ENCODE peak calls at places on chromosome 22, in six cellular contexts. K is Daoy; A is activated T-cell treated with anti-CD3 and anti-CD28 coated beads, Interleukin-2, amount 50 U/mL, for 1 hour; D is psoas muscle; W is lower leg skin; P is nephron progenitor cell. H is an unnamed sample.

GRCh38 chr22:21098099-21098671 is 52.4 kb downstream of the LRRC74B start:
- DNase-seq in D (no peak), A (no peak), W (no peak), P (no peak), K (no peak), H (no peak)

GRCh38 chr22:26737262-26737661 is 79.9 kb downstream of the MIAT start:
- DNase-seq in P (no peak), A (no peak), W (no peak), D (no peak), K (no peak), H (no peak)

GRCh38 chr22:40256501-40256900 is 78.8 kb downstream of the TNRC6B start:
- DNase-seq in K (no peak), A (no peak), W (no peak), D (no peak), P (no peak), H (no peak)

GRCh38 chr22:36026741-36027140 is 1.9 kb downstream of the RBFOX2 start:
- DNase-seq in A (no peak), K (peak), P (no peak), W (no peak), D (no peak), H (no peak)

GRCh38 chr22:23402275-23403151 is 177.6 kb downstream of the IGLL1 start:
- DNase-seq in A (peak), K (peak), D (peak), W (no peak), P (peak), H (no peak)

GRCh38 chr22:31090217-31091085 is 9.3 kb downstream of the SMTN start:
- DNase-seq in W (no peak), A (no peak), P (no peak), K (no peak), D (no peak), H (no peak)

GRCh38 chr22:43159484-43160178 is 8.3 kb downstream of the TSPO start:
- DNase-seq in P (peak), W (no peak), K (peak), A (no peak), D (no peak), H (no peak)

GRCh38 chr22:25357606-25358420 is 138.4 kb downstream of the CRYBB2 start:
- DNase-seq in W (no peak), K (no peak), P (no peak), D (no peak), A (no peak), H (no peak)

GRCh38 chr22:39994566-39995345 is at the start of gene FAM83F:
- DNase-seq in P (peak), A (peak), K (no peak), D (no peak), W (no peak), H (no peak)

GRCh38 chr22:35276019-35276418 is 18.7 kb downstream of the HMGXB4 start:
- DNase-seq in D (no peak), K (no peak), W (no peak), A (no peak), P (no peak), H (no peak)